ENCODE peak calls at places on chromosomes 13 and 19, in five cellular contexts. One of them, this sample, is unnamed.

GRCh38 chr13:44307255-44307654 is 66.4 kb upstream of the SERP2 start:
- DNase-seq in HCT116: peak; percentile 7
- DNase-seq in astrocyte: peak; percentile 47
- DNase-seq in K562: no peak
- DNase-seq in GM23338: no peak
- DNase-seq in this sample: no peak

GRCh38 chr19:5060591-5061339 is 91.9 kb downstream of the KDM4B start:
- DNase-seq in GM23338: no peak
- DNase-seq in astrocyte: no peak
- DNase-seq in K562: no peak
- DNase-seq in HCT116: no peak
- DNase-seq in this sample: no peak

GRCh38 chr13:112506046-112506445 is 81.9 kb downstream of the TUBGCP3 start:
- DNase-seq in GM23338: no peak
- DNase-seq in HCT116: no peak
- DNase-seq in astrocyte: no peak
- DNase-seq in K562: no peak
- DNase-seq in this sample: peak; percentile 4

GRCh38 chr13:60654405-60654804 is 257.4 kb downstream of the TDRD3 start:
- DNase-seq in HCT116: no peak
- DNase-seq in astrocyte: no peak
- DNase-seq in K562: no peak
- DNase-seq in GM23338: peak; percentile 40
- DNase-seq in this sample: peak; percentile 40

GRCh38 chr19:48117515-48118330 is 7.1 kb upstream of the PLA2G4C start:
- DNase-seq in astrocyte: no peak
- DNase-seq in K562: no peak
- DNase-seq in HCT116: no peak
- DNase-seq in GM23338: peak; percentile 62
- DNase-seq in this sample: no peak

GRCh38 chr13:111328111-111328802 is 7.8 kb downstream of the TEX29 start:
- DNase-seq in K562: no peak
- DNase-seq in astrocyte: no peak
- DNase-seq in HCT116: no peak
- DNase-seq in GM23338: no peak
- DNase-seq in this sample: no peak

GRCh38 chr13:109136873-109137272 is 507.5 kb downstream of the MYO16 start:
- DNase-seq in HCT116: no peak
- DNase-seq in astrocyte: no peak
- DNase-seq in K562: no peak
- DNase-seq in GM23338: no peak
- DNase-seq in this sample: no peak

GRCh38 chr19:46958542-46958941 is 61.1 kb upstream of the NPAS1 start:
- DNase-seq in GM23338: peak; percentile 35
- DNase-seq in HCT116: no peak
- DNase-seq in astrocyte: peak; percentile 39
- DNase-seq in K562: no peak
- DNase-seq in this sample: peak; percentile 72

GRCh38 chr19:33248553-33248953 is 22.9 kb upstream of the SLC7A10 start:
- DNase-seq in astrocyte: no peak
- DNase-seq in K562: no peak
- DNase-seq in HCT116: no peak
- DNase-seq in GM23338: no peak
- DNase-seq in this sample: no peak

GRCh38 chr19:29233591-29233990 is 20.6 kb upstream of the UQCRFS1 start:
- DNase-seq in HCT116: no peak
- DNase-seq in K562: no peak
- DNase-seq in GM23338: no peak
- DNase-seq in astrocyte: no peak
- DNase-seq in this sample: no peak

GRCh38 chr19:38557205-38557799 is 60.5 kb downstream of the MAP4K1 start:
- DNase-seq in HCT116: no peak
- DNase-seq in K562: peak; percentile 74
- DNase-seq in GM23338: no peak
- DNase-seq in astrocyte: no peak
- DNase-seq in this sample: no peak

GRCh38 chr13:38350114-38350617 is 515 bp downstream of the UFM1 start:
- DNase-seq in HCT116: peak; percentile 35
- DNase-seq in K562: peak; percentile 13
- DNase-seq in GM23338: peak; percentile 51
- DNase-seq in astrocyte: peak; percentile 59
- DNase-seq in this sample: peak; percentile 80

GRCh38 chr13:74683411-74683810 is 549.2 kb upstream of the KLF12 start:
- DNase-seq in HCT116: no peak
- DNase-seq in astrocyte: no peak
- DNase-seq in K562: no peak
- DNase-seq in GM23338: peak; percentile 17
- DNase-seq in this sample: no peak

GRCh38 chr13:48411281-48412099 is 1.4 kb downstream of the LPAR6 start:
- DNase-seq in GM23338: no peak
- DNase-seq in K562: no peak
- DNase-seq in HCT116: no peak
- DNase-seq in astrocyte: no peak
- DNase-seq in this sample: peak; percentile 48

GRCh38 chr19:16180611-16181010 is 4.6 kb upstream of the FAM32A start:
- DNase-seq in K562: no peak
- DNase-seq in HCT116: no peak
- DNase-seq in GM23338: peak; percentile 54
- DNase-seq in astrocyte: peak; percentile 80
- DNase-seq in this sample: peak; percentile 81

GRCh38 chr13:105990256-105990958 is 545.1 kb downstream of the EFNB2 start:
- DNase-seq in HCT116: no peak
- DNase-seq in K562: no peak
- DNase-seq in GM23338: no peak
- DNase-seq in astrocyte: peak; percentile 54
- DNase-seq in this sample: peak; percentile 16

GRCh38 chr19:17719730-17720486 is 628 bp downstream of the MAP1S start:
- DNase-seq in HCT116: no peak
- DNase-seq in astrocyte: no peak
- DNase-seq in K562: peak; percentile 67
- DNase-seq in GM23338: peak; percentile 43
- DNase-seq in this sample: peak; percentile 25

GRCh38 chr19:46042252-46042883 is 1.6 kb upstream of the IGFL4 start:
- DNase-seq in K562: no peak
- DNase-seq in astrocyte: no peak
- DNase-seq in GM23338: no peak
- DNase-seq in HCT116: no peak
- DNase-seq in this sample: no peak

GRCh38 chr19:21022996-21023395 is 2.5 kb downstream of the ZNF430 start:
- DNase-seq in astrocyte: peak; percentile 80
- DNase-seq in K562: no peak
- DNase-seq in HCT116: peak; percentile 68
- DNase-seq in GM23338: no peak
- DNase-seq in this sample: peak; percentile 82

GRCh38 chr19:28887920-28888618 is 324.9 kb downstream of the UQCRFS1 start:
- DNase-seq in GM23338: no peak
- DNase-seq in K562: no peak
- DNase-seq in astrocyte: no peak
- DNase-seq in HCT116: no peak
- DNase-seq in this sample: no peak

GRCh38 chr19:55239004-55239403 is 10.4 kb upstream of the TMEM86B start:
- DNase-seq in HCT116: no peak
- DNase-seq in GM23338: no peak
- DNase-seq in K562: no peak
- DNase-seq in astrocyte: no peak
- DNase-seq in this sample: no peak
- H4K20me1 ChIP-seq in HCT116: no peaks in the 10 kb centered on the region
- H4K20me1 ChIP-seq in GM23338: no peaks in the 10 kb centered on the region
- H4K20me1 ChIP-seq in K562: no peaks in the 10 kb centered on the region
- H4K20me1 ChIP-seq in astrocyte: peaks cover 45% of the 10 kb centered on the region
- H4K20me1 ChIP-seq in this sample: no peaks in the 10 kb centered on the region

GRCh38 chr13:91273675-91274074 is 73.8 kb upstream of the MIR17HG start:
- DNase-seq in HCT116: no peak
- DNase-seq in astrocyte: no peak
- DNase-seq in GM23338: no peak
- DNase-seq in K562: no peak
- DNase-seq in this sample: no peak

GRCh38 chr13:91278888-91279287 is 68.6 kb upstream of the MIR17HG start:
- DNase-seq in GM23338: no peak
- DNase-seq in K562: no peak
- DNase-seq in astrocyte: no peak
- DNase-seq in HCT116: no peak
- DNase-seq in this sample: no peak

GRCh38 chr13:91280806-91281205 is 66.7 kb upstream of the MIR17HG start:
- DNase-seq in astrocyte: no peak
- DNase-seq in GM23338: no peak
- DNase-seq in K562: no peak
- DNase-seq in HCT116: no peak
- DNase-seq in this sample: peak; percentile 1

GRCh38 chr13:91278291-91278690 is 69.2 kb upstream of the MIR17HG start:
- DNase-seq in GM23338: no peak
- DNase-seq in HCT116: no peak
- DNase-seq in astrocyte: no peak
- DNase-seq in K562: no peak
- DNase-seq in this sample: no peak

GRCh38 chr13:91277013-91277676 is 70.3 kb upstream of the MIR17HG start:
- DNase-seq in GM23338: no peak
- DNase-seq in astrocyte: no peak
- DNase-seq in K562: no peak
- DNase-seq in HCT116: no peak
- DNase-seq in this sample: no peak
- TF ChIP-seq EZH2 in GM23338: no peak
- TF ChIP-seq EZH2 in astrocyte: no peak
- TF ChIP-seq EZH2 in K562: no peak
- TF ChIP-seq EZH2 in HCT116: no peak
- TF ChIP-seq EZH2 in this sample: no peak

DNA sequence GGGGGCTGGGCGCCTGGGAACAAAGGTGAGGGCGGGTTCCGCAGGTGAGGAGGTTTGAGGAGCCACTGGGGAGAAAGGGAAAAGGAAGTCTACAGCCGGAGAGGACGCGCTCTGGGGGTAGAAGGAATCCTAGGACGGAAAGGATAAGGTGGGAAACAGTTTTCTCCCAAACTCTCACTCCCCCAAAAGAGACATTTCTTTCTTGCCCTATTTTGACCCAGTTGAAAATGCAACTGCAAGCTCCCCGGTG is 651 bp upstream of the POLR1D start:
- DNase-seq in K562: no peak
- DNase-seq in astrocyte: peak; percentile 44
- DNase-seq in GM23338: no peak
- DNase-seq in HCT116: peak; percentile 40
- DNase-seq in this sample: no peak
- H3K4me1 ChIP-seq in K562: peaks cover 14% of the 10 kb centered on the region
- H3K4me1 ChIP-seq in astrocyte: peaks cover 5% of the 10 kb centered on the region
- H3K4me1 ChIP-seq in GM23338: peaks cover 46% of the 10 kb centered on the region
- H3K4me1 ChIP-seq in HCT116: peaks cover 12% of the 10 kb centered on the region
- H3K4me1 ChIP-seq in this sample: peaks cover 18% of the 10 kb centered on the region

GRCh38 chr19:40229926-40230417 is 3.5 kb upstream of the CCNP start:
- DNase-seq in K562: no peak
- DNase-seq in GM23338: no peak
- DNase-seq in astrocyte: no peak
- DNase-seq in HCT116: no peak
- DNase-seq in this sample: peak; percentile 52

GRCh38 chr19:40229484-40229883 is 3.0 kb upstream of the CCNP start:
- DNase-seq in GM23338: no peak
- DNase-seq in HCT116: no peak
- DNase-seq in K562: no peak
- DNase-seq in astrocyte: peak; percentile 47
- DNase-seq in this sample: peak; percentile 80

GRCh38 chr19:40231544-40232424 is 5.3 kb upstream of the CCNP start:
- DNase-seq in K562: peak; percentile 75
- DNase-seq in HCT116: no peak
- DNase-seq in astrocyte: no peak
- DNase-seq in GM23338: peak; percentile 71
- DNase-seq in this sample: no peak

GRCh38 chr19:40232479-40232878 is 6.0 kb upstream of the CCNP start:
- DNase-seq in astrocyte: no peak
- DNase-seq in HCT116: no peak
- DNase-seq in K562: peak; percentile 91
- DNase-seq in GM23338: no peak
- DNase-seq in this sample: peak; percentile 21

GRCh38 chr19:40231057-40231456 is 4.6 kb upstream of the CCNP start:
- DNase-seq in K562: no peak
- DNase-seq in astrocyte: no peak
- DNase-seq in GM23338: no peak
- DNase-seq in HCT116: no peak
- DNase-seq in this sample: no peak
- H4K20me1 ChIP-seq in K562: no peaks in the 10 kb centered on the region
- H4K20me1 ChIP-seq in astrocyte: no peaks in the 10 kb centered on the region
- H4K20me1 ChIP-seq in GM23338: no peaks in the 10 kb centered on the region
- H4K20me1 ChIP-seq in HCT116: no peaks in the 10 kb centered on the region
- H4K20me1 ChIP-seq in this sample: no peaks in the 10 kb centered on the region

DNA sequence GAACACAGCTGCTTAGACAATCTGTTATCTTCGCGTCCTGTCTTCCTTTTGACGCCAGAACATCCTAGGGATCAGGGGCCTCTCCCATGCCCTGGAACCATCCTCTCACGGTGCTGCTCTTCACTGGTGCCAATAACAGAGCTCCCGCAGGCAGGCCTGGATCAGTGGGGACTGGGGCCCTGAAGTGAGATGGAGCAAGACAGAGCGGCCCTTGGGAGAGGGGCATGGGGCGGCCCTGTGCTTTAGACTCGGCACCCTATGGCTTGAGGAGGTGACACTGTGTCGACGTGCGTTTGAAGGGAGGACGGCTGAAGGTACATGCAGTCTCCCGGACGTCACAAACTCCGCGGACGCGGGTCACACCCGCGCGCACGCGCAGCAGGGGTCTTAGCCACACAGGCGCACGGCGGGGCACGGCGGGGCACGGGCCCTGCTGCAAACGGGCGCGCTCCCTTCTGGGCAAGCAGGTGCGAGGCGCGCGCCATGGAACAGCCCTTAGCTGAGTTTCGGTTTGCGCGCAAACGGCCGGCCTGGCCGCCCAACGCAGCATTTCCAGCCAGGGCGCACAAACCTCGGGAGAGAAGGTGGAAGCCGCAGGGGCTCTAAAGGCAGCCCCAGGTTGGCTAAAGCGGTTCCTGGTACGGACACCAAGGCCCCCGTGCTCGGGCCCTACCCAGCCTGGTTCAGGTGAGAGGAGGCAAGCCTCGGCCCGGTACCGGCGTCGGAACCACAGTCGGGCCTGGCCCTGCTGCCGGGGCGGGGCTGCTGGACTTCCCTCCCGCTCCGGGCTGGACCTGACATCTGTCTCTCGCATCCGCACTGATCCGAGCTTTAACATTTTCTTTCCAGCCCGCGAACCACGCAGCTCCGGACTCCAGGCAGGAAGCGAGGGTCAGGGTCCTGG is 16.5 kb upstream of the RNF17 start:
- DNase-seq in HCT116: no peak
- DNase-seq in GM23338: peak; percentile 79
- DNase-seq in astrocyte: peak; percentile 2
- DNase-seq in K562: no peak
- DNase-seq in this sample: peak; percentile 36
- TF ChIP-seq EZH2 in HCT116: no peak
- TF ChIP-seq EZH2 in GM23338: peak; percentile 77
- TF ChIP-seq EZH2 in astrocyte: peak; percentile 25
- TF ChIP-seq EZH2 in K562: no peak
- TF ChIP-seq EZH2 in this sample: no peak

This sample was measured in GM23248.